ENCODE peak calls at places on chromosome 6, in seven cellular contexts. G is GM12865; K is HCEC 1CT; U is COR-L47; M is stimulated activated CD4-positive, alpha-beta T cell treated with anti-CD3 and anti-CD28 coated beads, Interleukin-1b, Interleukin-23, amount 100 ng/mL, for 1 hour; Z is left lung; P is AG10803. I is an unnamed sample.
A peak's percentile ranks its signal among the peaks of the same experiment; 100 is the strongest.

GRCh38 chr6:109212683-109213082 is 117.4 kb downstream of the CEP57L1 start:
- DNase-seq in G (no peak), K (no peak), U (no peak), M (no peak), Z (no peak), P (no peak), I (no peak)

GRCh38 chr6:83505376-83505775 is 7.0 kb upstream of the PRSS35 start:
- DNase-seq in G (no peak), K (no peak), U (no peak), M (no peak), Z (no peak), P (no peak), I (no peak)

GRCh38 chr6:31580807-31581437 is 1.3 kb downstream of the LTB start:
- DNase-seq in G (peak; percentile 88), K (peak; percentile 71), U (peak; percentile 70), M (peak; percentile 89), Z (peak; percentile 99), P (peak; percentile 72), I (peak; percentile 89)

GRCh38 chr6:105993769-105994521 is 92.2 kb upstream of the PRDM1 start:
- DNase-seq in G (peak; percentile 55), K (peak; percentile 54), U (no peak), M (peak; percentile 21), Z (peak; percentile 83), P (peak; percentile 66), I (peak; percentile 49)

GRCh38 chr6:96900873-96901272 is 3.2 kb upstream of the NDUFAF4 start:
- DNase-seq in G (no peak), K (no peak), U (no peak), M (no peak), Z (no peak), P (no peak), I (no peak)

GRCh38 chr6:63290507-63291049 is 29.2 kb downstream of the LGSN start:
- DNase-seq in G (no peak), K (no peak), U (no peak), M (no peak), Z (no peak), P (no peak), I (no peak)

GRCh38 chr6:2857580-2858337 is 16.1 kb upstream of the SERPINB1 start:
- DNase-seq in G (peak; percentile 94), K (no peak), U (no peak), M (peak; percentile 52), Z (no peak), P (peak; percentile 37), I (peak; percentile 80)

GRCh38 chr6:44342052-44342451 is 398 bp upstream of the SPATS1 start:
- DNase-seq in G (no peak), K (no peak), U (no peak), M (no peak), Z (no peak), P (peak; percentile 5), I (no peak)

GRCh38 chr6:56970849-56971248 is 15.9 kb downstream of the BEND6 start:
- DNase-seq in G (no peak), K (no peak), U (no peak), M (no peak), Z (no peak), P (no peak), I (no peak)

GRCh38 chr6:147166360-147166944 is 37.8 kb upstream of the STXBP5 start:
- DNase-seq in G (no peak), K (peak; percentile 36), U (no peak), M (no peak), Z (no peak), P (no peak), I (no peak)

GRCh38 chr6:17851720-17852161 is 135.7 kb downstream of the KIF13A start:
- DNase-seq in G (no peak), K (peak; percentile 28), U (no peak), M (no peak), Z (no peak), P (no peak), I (no peak)

GRCh38 chr6:129203190-129203900 is 320.4 kb downstream of the LAMA2 start:
- DNase-seq in G (no peak), K (peak; percentile 3), U (no peak), M (no peak), Z (no peak), P (peak; percentile 24), I (no peak)

GRCh38 chr6:161228911-161229591 is 44.8 kb downstream of the AGPAT4 start:
- DNase-seq in G (peak; percentile 30), K (peak; percentile 90), U (no peak), M (no peak), Z (no peak), P (peak; percentile 90), I (no peak)